ENCODE peak calls at places on chromosomes 1 and 21, in nine cellular contexts. One of them, this sample, is unnamed.

GRCh38 chr1:224565186-224565585 is 50.9 kb upstream of the CNIH3 start:
- DNase-seq in upper lobe of right lung: no peak
- DNase-seq in neural progenitor cell: no peak
- DNase-seq in MM.1S: no peak
- DNase-seq in naive thymus-derived CD4-positive, alpha-beta T cell: no peak
- DNase-seq in SJSA1: peak; percentile 86
- DNase-seq in GM12865: no peak
- DNase-seq in mammary epithelial cell: peak; percentile 95
- DNase-seq in LNCaP clone FGC: no peak
- DNase-seq in this sample: no peak

GRCh38 chr1:180911640-180912161 is 996 bp upstream of the KIAA1614 start:
- DNase-seq in MM.1S: no peak
- DNase-seq in mammary epithelial cell: no peak
- DNase-seq in neural progenitor cell: no peak
- DNase-seq in GM12865: no peak
- DNase-seq in SJSA1: no peak
- DNase-seq in LNCaP clone FGC: no peak
- DNase-seq in upper lobe of right lung: peak; percentile 52
- DNase-seq in naive thymus-derived CD4-positive, alpha-beta T cell: no peak
- DNase-seq in this sample: peak; percentile 66

GRCh38 chr1:1773874-1774273 is 4.4 kb downstream of the NADK start:
- DNase-seq in upper lobe of right lung: no peak
- DNase-seq in LNCaP clone FGC: no peak
- DNase-seq in MM.1S: no peak
- DNase-seq in naive thymus-derived CD4-positive, alpha-beta T cell: no peak
- DNase-seq in mammary epithelial cell: no peak
- DNase-seq in neural progenitor cell: no peak
- DNase-seq in GM12865: no peak
- DNase-seq in SJSA1: no peak
- DNase-seq in this sample: no peak

GRCh38 chr1:71276466-71276865 is 195.6 kb upstream of the ZRANB2 start:
- DNase-seq in GM12865: no peak
- DNase-seq in upper lobe of right lung: no peak
- DNase-seq in mammary epithelial cell: peak; percentile 11
- DNase-seq in neural progenitor cell: no peak
- DNase-seq in naive thymus-derived CD4-positive, alpha-beta T cell: no peak
- DNase-seq in SJSA1: no peak
- DNase-seq in LNCaP clone FGC: no peak
- DNase-seq in MM.1S: no peak
- DNase-seq in this sample: no peak

GRCh38 chr1:12179111-12179519 is 12.3 kb downstream of the TNFRSF1B start:
- DNase-seq in LNCaP clone FGC: no peak
- DNase-seq in upper lobe of right lung: no peak
- DNase-seq in MM.1S: no peak
- DNase-seq in GM12865: peak; percentile 55
- DNase-seq in naive thymus-derived CD4-positive, alpha-beta T cell: peak; percentile 78
- DNase-seq in SJSA1: peak; percentile 52
- DNase-seq in mammary epithelial cell: peak; percentile 14
- DNase-seq in neural progenitor cell: no peak
- DNase-seq in this sample: peak; percentile 67

GRCh38 chr21:45408811-45409261 is 3.9 kb downstream of the COL18A1 start:
- DNase-seq in GM12865: no peak
- DNase-seq in mammary epithelial cell: no peak
- DNase-seq in MM.1S: no peak
- DNase-seq in SJSA1: no peak
- DNase-seq in upper lobe of right lung: no peak
- DNase-seq in neural progenitor cell: no peak
- DNase-seq in naive thymus-derived CD4-positive, alpha-beta T cell: no peak
- DNase-seq in LNCaP clone FGC: no peak
- DNase-seq in this sample: peak; percentile 69

GRCh38 chr1:27152829-27153548 is 1.9 kb downstream of the SLC9A1 start:
- DNase-seq in GM12865: no peak
- DNase-seq in neural progenitor cell: no peak
- DNase-seq in MM.1S: no peak
- DNase-seq in upper lobe of right lung: no peak
- DNase-seq in mammary epithelial cell: peak; percentile 63
- DNase-seq in LNCaP clone FGC: no peak
- DNase-seq in naive thymus-derived CD4-positive, alpha-beta T cell: no peak
- DNase-seq in SJSA1: peak; percentile 15
- DNase-seq in this sample: no peak

GRCh38 chr1:82108843-82109242 is 308.1 kb downstream of the ADGRL2 start:
- DNase-seq in LNCaP clone FGC: no peak
- DNase-seq in naive thymus-derived CD4-positive, alpha-beta T cell: no peak
- DNase-seq in SJSA1: no peak
- DNase-seq in upper lobe of right lung: no peak
- DNase-seq in GM12865: peak; percentile 9
- DNase-seq in mammary epithelial cell: no peak
- DNase-seq in neural progenitor cell: no peak
- DNase-seq in MM.1S: peak; percentile 94
- DNase-seq in this sample: no peak

GRCh38 chr21:17783816-17784598 is 35.1 kb downstream of the C21orf91 start:
- DNase-seq in mammary epithelial cell: no peak
- DNase-seq in naive thymus-derived CD4-positive, alpha-beta T cell: peak; percentile 62
- DNase-seq in LNCaP clone FGC: no peak
- DNase-seq in MM.1S: peak; percentile 89
- DNase-seq in SJSA1: no peak
- DNase-seq in upper lobe of right lung: no peak
- DNase-seq in neural progenitor cell: no peak
- DNase-seq in GM12865: peak; percentile 83
- DNase-seq in this sample: no peak

GRCh38 chr1:30378991-30379581 is 344.3 kb downstream of the MATN1 start:
- DNase-seq in SJSA1: peak; percentile 10
- DNase-seq in upper lobe of right lung: peak; percentile 56
- DNase-seq in GM12865: no peak
- DNase-seq in neural progenitor cell: peak; percentile 23
- DNase-seq in LNCaP clone FGC: no peak
- DNase-seq in mammary epithelial cell: peak; percentile 80
- DNase-seq in MM.1S: no peak
- DNase-seq in naive thymus-derived CD4-positive, alpha-beta T cell: no peak
- DNase-seq in this sample: no peak

GRCh38 chr1:175471039-175471800 is 272.2 kb downstream of the TNR start:
- DNase-seq in naive thymus-derived CD4-positive, alpha-beta T cell: no peak
- DNase-seq in SJSA1: peak; percentile 68
- DNase-seq in LNCaP clone FGC: peak; percentile 82
- DNase-seq in neural progenitor cell: no peak
- DNase-seq in mammary epithelial cell: peak; percentile 93
- DNase-seq in upper lobe of right lung: no peak
- DNase-seq in MM.1S: no peak
- DNase-seq in GM12865: peak; percentile 29
- DNase-seq in this sample: no peak

GRCh38 chr1:226599636-226600238 is 51.2 kb downstream of the STUM start:
- DNase-seq in neural progenitor cell: no peak
- DNase-seq in GM12865: no peak
- DNase-seq in upper lobe of right lung: no peak
- DNase-seq in MM.1S: no peak
- DNase-seq in SJSA1: no peak
- DNase-seq in naive thymus-derived CD4-positive, alpha-beta T cell: no peak
- DNase-seq in LNCaP clone FGC: no peak
- DNase-seq in mammary epithelial cell: no peak
- DNase-seq in this sample: no peak

GRCh38 chr1:13922440-13922839 is 222.5 kb downstream of the PRDM2 start:
- DNase-seq in mammary epithelial cell: no peak
- DNase-seq in SJSA1: no peak
- DNase-seq in naive thymus-derived CD4-positive, alpha-beta T cell: no peak
- DNase-seq in GM12865: no peak
- DNase-seq in upper lobe of right lung: no peak
- DNase-seq in neural progenitor cell: no peak
- DNase-seq in LNCaP clone FGC: no peak
- DNase-seq in MM.1S: no peak
- DNase-seq in this sample: no peak

GRCh38 chr1:89262643-89263042 is 10.0 kb downstream of the GBP5 start:
- DNase-seq in SJSA1: no peak
- DNase-seq in mammary epithelial cell: peak; percentile 26
- DNase-seq in MM.1S: no peak
- DNase-seq in neural progenitor cell: no peak
- DNase-seq in GM12865: no peak
- DNase-seq in upper lobe of right lung: no peak
- DNase-seq in LNCaP clone FGC: no peak
- DNase-seq in naive thymus-derived CD4-positive, alpha-beta T cell: no peak
- DNase-seq in this sample: no peak

GRCh38 chr1:201718346-201719202 is 110.4 kb upstream of the IPO9 start:
- DNase-seq in mammary epithelial cell: no peak
- DNase-seq in neural progenitor cell: no peak
- DNase-seq in naive thymus-derived CD4-positive, alpha-beta T cell: no peak
- DNase-seq in SJSA1: no peak
- DNase-seq in MM.1S: no peak
- DNase-seq in LNCaP clone FGC: no peak
- DNase-seq in GM12865: peak; percentile 23
- DNase-seq in upper lobe of right lung: no peak
- DNase-seq in this sample: no peak

GRCh38 chr1:206690516-206690915 is 5.8 kb downstream of the MAPKAPK2 start:
- DNase-seq in SJSA1: no peak
- DNase-seq in MM.1S: no peak
- DNase-seq in GM12865: no peak
- DNase-seq in LNCaP clone FGC: peak; percentile 57
- DNase-seq in mammary epithelial cell: no peak
- DNase-seq in upper lobe of right lung: no peak
- DNase-seq in neural progenitor cell: no peak
- DNase-seq in naive thymus-derived CD4-positive, alpha-beta T cell: no peak
- DNase-seq in this sample: peak; percentile 51

GRCh38 chr1:66751160-66751559 is 1.1 kb upstream of the DYNLT5 start:
- DNase-seq in neural progenitor cell: no peak
- DNase-seq in GM12865: no peak
- DNase-seq in upper lobe of right lung: no peak
- DNase-seq in SJSA1: no peak
- DNase-seq in naive thymus-derived CD4-positive, alpha-beta T cell: no peak
- DNase-seq in LNCaP clone FGC: no peak
- DNase-seq in mammary epithelial cell: no peak
- DNase-seq in MM.1S: no peak
- DNase-seq in this sample: no peak

GRCh38 chr1:66750578-66750977 is 1.7 kb upstream of the DYNLT5 start:
- DNase-seq in upper lobe of right lung: no peak
- DNase-seq in GM12865: peak; percentile 36
- DNase-seq in LNCaP clone FGC: no peak
- DNase-seq in MM.1S: no peak
- DNase-seq in SJSA1: no peak
- DNase-seq in naive thymus-derived CD4-positive, alpha-beta T cell: no peak
- DNase-seq in mammary epithelial cell: no peak
- DNase-seq in neural progenitor cell: no peak
- DNase-seq in this sample: no peak

GRCh38 chr1:66752671-66753371 is 562 bp downstream of the DYNLT5 start:
- DNase-seq in upper lobe of right lung: no peak
- DNase-seq in neural progenitor cell: peak; percentile 12
- DNase-seq in LNCaP clone FGC: no peak
- DNase-seq in GM12865: no peak
- DNase-seq in naive thymus-derived CD4-positive, alpha-beta T cell: no peak
- DNase-seq in SJSA1: no peak
- DNase-seq in mammary epithelial cell: no peak
- DNase-seq in MM.1S: no peak
- DNase-seq in this sample: no peak

GRCh38 chr1:66747500-66747899 is 4.8 kb upstream of the DYNLT5 start:
- DNase-seq in GM12865: no peak
- DNase-seq in MM.1S: no peak
- DNase-seq in neural progenitor cell: no peak
- DNase-seq in LNCaP clone FGC: no peak
- DNase-seq in SJSA1: peak; percentile 40
- DNase-seq in mammary epithelial cell: no peak
- DNase-seq in naive thymus-derived CD4-positive, alpha-beta T cell: no peak
- DNase-seq in upper lobe of right lung: no peak
- DNase-seq in this sample: no peak

GRCh38 chr1:66752000-66752592 is at the start of gene DYNLT5:
- DNase-seq in mammary epithelial cell: no peak
- DNase-seq in upper lobe of right lung: peak; percentile 75
- DNase-seq in naive thymus-derived CD4-positive, alpha-beta T cell: no peak
- DNase-seq in LNCaP clone FGC: no peak
- DNase-seq in MM.1S: no peak
- DNase-seq in neural progenitor cell: peak; percentile 77
- DNase-seq in GM12865: no peak
- DNase-seq in SJSA1: no peak
- DNase-seq in this sample: peak; percentile 84
- H3K4me3 ChIP-seq in mammary epithelial cell: no peak within 1 kb of the TSS
- H3K4me3 ChIP-seq in upper lobe of right lung: peak within 1 kb of the TSS; percentile 42
- H3K4me3 ChIP-seq in naive thymus-derived CD4-positive, alpha-beta T cell: peak within 1 kb of the TSS; percentile 8
- H3K4me3 ChIP-seq in LNCaP clone FGC: no peak within 1 kb of the TSS
- H3K4me3 ChIP-seq in MM.1S: peak within 1 kb of the TSS; percentile 13
- H3K4me3 ChIP-seq in neural progenitor cell: peak within 1 kb of the TSS; percentile 59
- H3K4me3 ChIP-seq in GM12865: no peak within 1 kb of the TSS
- H3K4me3 ChIP-seq in SJSA1: no peak within 1 kb of the TSS
- H3K4me3 ChIP-seq in this sample: peak within 1 kb of the TSS; percentile 53

GRCh38 chr1:151619489-151620093 is 7.7 kb downstream of the SNX27 start:
- DNase-seq in upper lobe of right lung: no peak
- DNase-seq in LNCaP clone FGC: no peak
- DNase-seq in neural progenitor cell: no peak
- DNase-seq in SJSA1: peak; percentile 45
- DNase-seq in mammary epithelial cell: peak; percentile 16
- DNase-seq in GM12865: no peak
- DNase-seq in naive thymus-derived CD4-positive, alpha-beta T cell: no peak
- DNase-seq in MM.1S: no peak
- DNase-seq in this sample: no peak
- H3K4me3 ChIP-seq in upper lobe of right lung: no peak overlapping the region
- H3K4me3 ChIP-seq in LNCaP clone FGC: no peak overlapping the region
- H3K4me3 ChIP-seq in neural progenitor cell: no peak overlapping the region
- H3K4me3 ChIP-seq in SJSA1: no peak overlapping the region
- H3K4me3 ChIP-seq in mammary epithelial cell: no peak overlapping the region
- H3K4me3 ChIP-seq in GM12865: no peak overlapping the region
- H3K4me3 ChIP-seq in naive thymus-derived CD4-positive, alpha-beta T cell: no peak overlapping the region
- H3K4me3 ChIP-seq in MM.1S: no peak overlapping the region
- H3K4me3 ChIP-seq in this sample: no peak overlapping the region

DNA sequence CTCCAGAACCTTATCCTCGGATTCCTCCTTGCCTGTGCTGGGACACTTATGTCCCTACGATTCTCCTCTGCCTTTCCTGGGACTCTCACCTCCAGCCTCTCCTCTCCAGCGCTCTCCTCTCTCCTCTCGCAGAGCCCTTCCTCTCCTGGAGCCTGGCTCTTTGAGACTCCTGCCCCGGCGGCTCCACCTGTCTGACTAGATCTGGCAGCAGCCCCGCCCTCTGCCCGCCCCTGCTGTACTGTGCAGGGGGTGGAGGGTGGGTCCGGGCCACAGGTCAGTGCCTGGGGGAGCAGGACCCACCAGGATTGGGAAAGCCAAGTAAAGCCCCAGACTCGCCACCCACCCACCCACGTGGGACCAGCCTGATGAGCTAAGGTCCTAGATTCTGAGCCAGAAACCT is 1.6 kb downstream of the ELOVL1 start:
- DNase-seq in MM.1S: no peak
- DNase-seq in mammary epithelial cell: peak; percentile 56
- DNase-seq in GM12865: peak; percentile 43
- DNase-seq in neural progenitor cell: peak; percentile 50
- DNase-seq in upper lobe of right lung: peak; percentile 86
- DNase-seq in LNCaP clone FGC: no peak
- DNase-seq in SJSA1: no peak
- DNase-seq in naive thymus-derived CD4-positive, alpha-beta T cell: no peak
- DNase-seq in this sample: peak; percentile 68
- H3K4me3 ChIP-seq in MM.1S: no peak overlapping the region
- H3K4me3 ChIP-seq in mammary epithelial cell: peak overlapping the region; percentile 81
- H3K4me3 ChIP-seq in GM12865: peak overlapping the region; percentile 70
- H3K4me3 ChIP-seq in neural progenitor cell: no peak overlapping the region
- H3K4me3 ChIP-seq in upper lobe of right lung: peak overlapping the region; percentile 83
- H3K4me3 ChIP-seq in LNCaP clone FGC: peak overlapping the region; percentile 84
- H3K4me3 ChIP-seq in SJSA1: no peak overlapping the region
- H3K4me3 ChIP-seq in naive thymus-derived CD4-positive, alpha-beta T cell: no peak overlapping the region
- H3K4me3 ChIP-seq in this sample: no peak overlapping the region

DNA sequence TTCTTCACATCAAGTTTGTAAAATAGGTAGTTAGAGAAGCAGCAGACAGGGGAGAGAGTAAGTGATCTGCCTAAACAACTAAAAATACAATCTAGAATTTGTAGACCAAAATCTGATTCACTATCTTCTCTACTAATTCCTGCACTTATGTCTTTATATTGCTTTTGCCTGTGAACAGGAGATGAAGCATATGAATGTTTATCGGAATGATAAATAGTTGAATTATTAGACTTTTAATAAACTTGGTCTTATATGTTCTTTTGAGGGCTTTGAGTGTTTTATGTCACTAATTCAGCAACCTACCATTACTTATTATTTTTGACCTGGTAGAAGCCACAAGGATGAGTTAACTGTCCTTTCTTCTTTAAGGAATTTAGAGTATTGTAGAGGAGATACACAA is 2.3 kb downstream of the DESI2 start:
- DNase-seq in mammary epithelial cell: no peak
- DNase-seq in neural progenitor cell: no peak
- DNase-seq in naive thymus-derived CD4-positive, alpha-beta T cell: no peak
- DNase-seq in LNCaP clone FGC: no peak
- DNase-seq in upper lobe of right lung: no peak
- DNase-seq in GM12865: no peak
- DNase-seq in MM.1S: no peak
- DNase-seq in SJSA1: no peak
- DNase-seq in this sample: no peak
- H3K4me3 ChIP-seq in mammary epithelial cell: peak overlapping the region; percentile 95
- H3K4me3 ChIP-seq in neural progenitor cell: peak overlapping the region; percentile 98
- H3K4me3 ChIP-seq in naive thymus-derived CD4-positive, alpha-beta T cell: no peak overlapping the region
- H3K4me3 ChIP-seq in LNCaP clone FGC: no peak overlapping the region
- H3K4me3 ChIP-seq in upper lobe of right lung: peak overlapping the region; percentile 93
- H3K4me3 ChIP-seq in GM12865: no peak overlapping the region
- H3K4me3 ChIP-seq in MM.1S: peak overlapping the region; percentile 72
- H3K4me3 ChIP-seq in SJSA1: no peak overlapping the region
- H3K4me3 ChIP-seq in this sample: peak overlapping the region; percentile 79

This sample was measured in right cardiac atrium.